ENCODE peak calls at places on chromosomes 12 and 14, in five cellular contexts. R is left ventricle myocardium inferior, M is cardiac muscle cell, P is GM12878, K is heart left ventricle. B is an unnamed sample.

GRCh38 chr14:68526420-68527105 is 266.3 kb downstream of the ZFP36L1 start:
- DNase-seq in P (no peak), M (no peak), R (no peak), K (peak; percentile 68), B (peak; percentile 80)

GRCh38 chr12:129136694-129137325 is 283.5 kb downstream of the GLT1D1 start:
- DNase-seq in R (no peak), P (no peak), K (no peak), M (no peak), B (no peak)

GRCh38 chr14:104367811-104368750 is 211.5 kb upstream of the C14orf180 start:
- DNase-seq in R (no peak), P (no peak), K (peak; percentile 26), M (no peak), B (no peak)

GRCh38 chr12:29638528-29638927 is 141.0 kb upstream of the OVCH1 start:
- DNase-seq in R (no peak), M (peak; percentile 67), P (no peak), K (no peak), B (no peak)

GRCh38 chr14:88533203-88533602 is 21.6 kb downstream of the PTPN21 start:
- DNase-seq in P (no peak), K (no peak), R (no peak), M (no peak), B (no peak)

GRCh38 chr12:124861898-124862676 is 1.6 kb downstream of the SCARB1 start:
- DNase-seq in M (no peak), K (no peak), R (no peak), P (peak; percentile 24), B (no peak)

GRCh38 chr12:95972832-95973465 is 23.2 kb downstream of the HAL start:
- DNase-seq in K (no peak), R (no peak), P (no peak), M (no peak), B (no peak)

GRCh38 chr12:43289412-43289811 is 262.6 kb downstream of the ADAMTS20 start:
- DNase-seq in K (no peak), M (peak; percentile 88), R (no peak), P (no peak), B (no peak)

GRCh38 chr12:92654929-92655328 is 47.9 kb upstream of the PLEKHG7 start:
- DNase-seq in P (no peak), R (no peak), M (peak; percentile 58), K (no peak), B (no peak)

GRCh38 chr12:79439179-79439825 is 251.5 kb downstream of the PAWR start:
- DNase-seq in K (no peak), P (no peak), R (no peak), M (no peak), B (no peak)

GRCh38 chr12:12070674-12071661 is at the start of gene BCL2L14:
- DNase-seq in M (no peak), R (no peak), K (no peak), P (peak; percentile 36), B (no peak)

GRCh38 chr12:76587428-76588178 is 28.0 kb upstream of the OSBPL8 start:
- DNase-seq in M (peak; percentile 70), K (no peak), R (no peak), P (no peak), B (no peak)

GRCh38 chr12:110281549-110282342 is 699 bp downstream of the ATP2A2 start:
- DNase-seq in P (no peak), M (peak; percentile 56), K (peak; percentile 78), R (peak; percentile 43), B (peak; percentile 69)

GRCh38 chr12:26841085-26841484 is 8.1 kb upstream of the ITPR2 start:
- DNase-seq in R (no peak), M (no peak), K (no peak), P (no peak), B (no peak)

GRCh38 chr14:102272392-102272791 is 32.6 kb downstream of the MOK start:
- DNase-seq in P (no peak), R (no peak), K (no peak), M (no peak), B (no peak)

GRCh38 chr12:90261283-90261682 is 552.6 kb upstream of the ATP2B1 start:
- DNase-seq in P (no peak), K (no peak), M (no peak), R (no peak), B (no peak)

GRCh38 chr12:71780207-71780822 is 25.7 kb downstream of the RAB21 start:
- DNase-seq in P (no peak), M (peak; percentile 58), R (no peak), K (no peak), B (peak; percentile 23)

GRCh38 chr14:69657961-69658360 is 46.6 kb downstream of the SUSD6 start:
- DNase-seq in M (peak; percentile 38), P (no peak), R (no peak), K (no peak), B (peak; percentile 79)

GRCh38 chr14:103220982-103221641 is 97.9 kb downstream of the TNFAIP2 start:
- DNase-seq in P (no peak), R (no peak), K (no peak), M (no peak), B (no peak)

GRCh38 chr12:124661382-124661781 is 94.0 kb upstream of the NCOR2 start:
- DNase-seq in R (no peak), K (no peak), P (no peak), M (no peak), B (no peak)

GRCh38 chr12:50221228-50222008 is 54.2 kb upstream of the CERS5 start:
- DNase-seq in K (no peak), R (no peak), M (peak; percentile 93), P (peak; percentile 53), B (no peak)

GRCh38 chr12:10409387-10409786 is at the start of gene KLRC4:
- DNase-seq in M (peak; percentile 27), K (no peak), R (no peak), P (no peak), B (no peak)

GRCh38 chr14:87805315-87805723 is 187.7 kb downstream of the GALC start:
- DNase-seq in R (peak; percentile 15), M (peak; percentile 26), K (no peak), P (no peak), B (peak; percentile 50)

GRCh38 chr12:124544311-124544970 is 23.0 kb downstream of the NCOR2 start:
- DNase-seq in M (no peak), K (no peak), P (no peak), R (no peak), B (no peak)

DNA sequence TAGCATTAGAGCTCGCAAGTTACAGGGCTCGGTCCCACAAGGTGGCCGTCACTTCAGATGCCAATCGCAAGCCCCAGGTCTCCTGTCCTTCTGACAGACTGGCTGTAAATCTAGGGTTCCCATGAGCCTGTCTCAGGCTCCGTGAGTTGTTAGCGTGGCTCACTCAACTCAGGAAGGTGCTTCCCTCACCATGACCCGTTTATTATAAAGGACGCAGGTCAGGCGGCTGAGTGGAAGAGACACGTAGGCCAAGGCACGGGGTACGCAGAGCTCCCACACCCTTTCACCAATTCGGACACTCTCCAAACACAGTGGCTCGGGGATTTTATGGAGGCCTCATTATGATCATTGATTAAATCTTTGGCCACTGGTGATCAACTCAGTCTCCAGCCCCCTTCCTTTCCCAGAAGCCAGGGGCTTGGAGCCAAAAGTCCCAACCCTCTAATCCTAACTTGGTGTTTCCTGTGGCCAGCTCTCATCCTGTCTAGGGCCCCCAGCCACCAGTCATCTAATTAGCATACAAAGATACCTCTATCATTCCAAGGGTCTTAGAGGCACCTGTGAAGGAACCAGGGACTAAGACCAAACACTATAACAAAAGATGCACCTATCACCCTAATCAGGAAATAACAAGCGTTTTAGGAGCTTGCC is 25.8 kb upstream of the LRTM2 start:
- DNase-seq in M (no peak), P (no peak), R (no peak), K (no peak), B (peak; percentile 41)
- H3K27ac ChIP-seq in M (no peak overlapping the region), P (no peak overlapping the region), R (peak overlapping the region; percentile 89), K (no peak overlapping the region), B (no peak overlapping the region)

DNA sequence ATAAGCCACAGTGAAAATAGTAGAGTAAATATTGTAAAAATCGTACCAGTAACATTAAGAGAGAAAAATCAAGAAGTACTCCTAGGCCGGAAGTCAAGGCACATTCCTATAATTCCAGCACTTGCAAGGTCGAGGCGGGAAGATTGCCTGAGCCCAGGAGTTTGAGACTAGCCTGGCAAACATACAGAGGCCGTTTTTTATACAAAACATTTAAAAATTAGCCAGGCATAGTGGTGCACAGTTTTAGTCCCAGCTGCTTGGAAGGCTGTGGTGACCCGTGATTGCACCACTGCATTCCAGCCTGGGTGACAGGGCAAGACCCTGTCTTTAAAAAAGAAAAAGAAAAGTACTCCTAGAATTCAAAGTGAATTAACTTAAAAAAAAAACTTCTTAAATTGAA is 341.8 kb downstream of the C12orf50 start:
- DNase-seq in M (peak; percentile 87), R (no peak), P (no peak), K (no peak), B (peak; percentile 47)
- H3K4me3 ChIP-seq in M (no peak overlapping the region), R (no peak overlapping the region), P (no peak overlapping the region), K (no peak overlapping the region), B (no peak overlapping the region)

DNA sequence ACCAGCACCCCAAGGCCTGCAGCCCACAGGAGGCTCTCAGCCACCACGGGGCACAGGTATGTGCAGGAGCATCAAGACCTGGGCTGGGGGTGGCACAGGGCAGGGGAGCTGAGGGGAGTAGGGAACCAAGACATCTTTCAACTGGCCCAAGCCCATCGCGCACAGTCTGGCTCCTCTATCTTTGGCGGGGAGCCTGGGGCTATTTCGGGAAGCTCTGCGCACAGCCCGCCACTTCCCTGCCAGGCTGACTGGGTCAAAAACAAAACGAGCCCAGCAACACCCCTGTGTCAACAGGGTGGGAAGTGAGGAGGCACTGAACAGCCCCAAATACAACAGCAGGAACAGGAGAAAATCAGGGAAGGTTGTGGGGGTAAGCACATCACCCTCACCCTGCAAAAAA is 83.9 kb downstream of the ARL6IP4 start:
- DNase-seq in K (peak; percentile 86), M (no peak), P (no peak), R (peak; percentile 81), B (peak; percentile 82)
- H3K4me1 ChIP-seq in K (peaks cover 79% of the 10 kb centered on the region), M (peaks cover 44% of the 10 kb centered on the region), P (peaks cover 15% of the 10 kb centered on the region), R (peaks cover 98% of the 10 kb centered on the region), B (peaks cover 71% of the 10 kb centered on the region)

GRCh38 chr12:87820524-87821194 is 208.5 kb downstream of the C12orf50 start:
- DNase-seq in R (no peak), M (peak; percentile 63), K (no peak), P (no peak), B (no peak)
- H3K27ac ChIP-seq in R (no peak overlapping the region), M (no peak overlapping the region), K (no peak overlapping the region), P (no peak overlapping the region), B (no peak overlapping the region)

GRCh38 chr14:49692895-49693737 is at the start of gene KLHDC1:
- DNase-seq in P (no peak), M (peak; percentile 85), R (peak; percentile 91), K (peak; percentile 95), B (peak; percentile 92)
- H3K4me3 ChIP-seq in P (peak within 1 kb of the TSS; percentile 62), M (peak within 1 kb of the TSS; percentile 44), R (peak within 1 kb of the TSS; percentile 87), K (peak within 1 kb of the TSS; percentile 80), B (peak within 1 kb of the TSS; percentile 49)